ENCODE peak calls at places on chromosomes 2 and 18, in four cellular contexts. T, S, E and R are unnamed samples.

GRCh38 chr18:7814754-7815315 is 247.7 kb downstream of the PTPRM start:
- DNase-seq in T (no peak), E (no peak), S (no peak), R (no peak)

GRCh38 chr2:219642064-219642444 is 14.6 kb downstream of the SLC4A3 start:
- DNase-seq in S (no peak), E (no peak), T (peak), R (no peak)

GRCh38 chr18:36314754-36315153 is 17.2 kb downstream of the FHOD3 start:
- DNase-seq in S (no peak), E (peak), T (no peak), R (no peak)

GRCh38 chr2:127359520-127359919 is 28.3 kb downstream of the MAP3K2 start:
- DNase-seq in E (no peak), T (no peak), S (no peak), R (no peak)

GRCh38 chr2:10977003-10977402 is 65.3 kb downstream of the KCNF1 start:
- DNase-seq in T (no peak), S (no peak), E (no peak), R (no peak)

GRCh38 chr2:238202326-238203103 is 980 bp downstream of the ILKAP start:
- DNase-seq in S (no peak), T (no peak), E (no peak), R (no peak)

GRCh38 chr2:226558418-226558817 is 241.2 kb downstream of the IRS1 start:
- DNase-seq in E (no peak), S (no peak), T (peak), R (no peak)

GRCh38 chr2:136023416-136023815 is 38.0 kb upstream of the DARS1 start:
- DNase-seq in S (no peak), T (no peak), E (no peak), R (no peak)

GRCh38 chr2:189393440-189394111 is 47.7 kb upstream of the WDR75 start:
- DNase-seq in S (no peak), T (no peak), E (peak), R (no peak)

GRCh38 chr2:238444242-238444641 is 17.5 kb downstream of the ASB1 start:
- DNase-seq in T (no peak), S (no peak), E (no peak), R (no peak)

GRCh38 chr2:236352761-236353593 is 88.8 kb upstream of the ASB18 start:
- DNase-seq in E (no peak), T (no peak), S (peak), R (no peak)

GRCh38 chr18:11008544-11008943 is 140.8 kb downstream of the PIEZO2 start:
- DNase-seq in T (no peak), E (no peak), S (no peak), R (no peak)

GRCh38 chr2:74871414-74871813 is 37.5 kb downstream of the HK2 start:
- DNase-seq in T (no peak), S (no peak), E (no peak), R (no peak)

GRCh38 chr2:26640331-26640745 is 828 bp downstream of the CIB4 start:
- DNase-seq in E (no peak), S (peak), T (no peak), R (peak)

GRCh38 chr18:65133610-65134009 is 617.2 kb upstream of the CDH7 start:
- DNase-seq in T (no peak), S (no peak), E (no peak), R (no peak)

GRCh38 chr2:66925128-66925527 is 472.0 kb upstream of the ETAA1 start:
- DNase-seq in E (no peak), S (no peak), T (no peak), R (no peak)

GRCh38 chr2:214019229-214019972 is 391.5 kb upstream of the VWC2L start:
- DNase-seq in T (peak), S (peak), E (peak), R (peak)

DNA sequence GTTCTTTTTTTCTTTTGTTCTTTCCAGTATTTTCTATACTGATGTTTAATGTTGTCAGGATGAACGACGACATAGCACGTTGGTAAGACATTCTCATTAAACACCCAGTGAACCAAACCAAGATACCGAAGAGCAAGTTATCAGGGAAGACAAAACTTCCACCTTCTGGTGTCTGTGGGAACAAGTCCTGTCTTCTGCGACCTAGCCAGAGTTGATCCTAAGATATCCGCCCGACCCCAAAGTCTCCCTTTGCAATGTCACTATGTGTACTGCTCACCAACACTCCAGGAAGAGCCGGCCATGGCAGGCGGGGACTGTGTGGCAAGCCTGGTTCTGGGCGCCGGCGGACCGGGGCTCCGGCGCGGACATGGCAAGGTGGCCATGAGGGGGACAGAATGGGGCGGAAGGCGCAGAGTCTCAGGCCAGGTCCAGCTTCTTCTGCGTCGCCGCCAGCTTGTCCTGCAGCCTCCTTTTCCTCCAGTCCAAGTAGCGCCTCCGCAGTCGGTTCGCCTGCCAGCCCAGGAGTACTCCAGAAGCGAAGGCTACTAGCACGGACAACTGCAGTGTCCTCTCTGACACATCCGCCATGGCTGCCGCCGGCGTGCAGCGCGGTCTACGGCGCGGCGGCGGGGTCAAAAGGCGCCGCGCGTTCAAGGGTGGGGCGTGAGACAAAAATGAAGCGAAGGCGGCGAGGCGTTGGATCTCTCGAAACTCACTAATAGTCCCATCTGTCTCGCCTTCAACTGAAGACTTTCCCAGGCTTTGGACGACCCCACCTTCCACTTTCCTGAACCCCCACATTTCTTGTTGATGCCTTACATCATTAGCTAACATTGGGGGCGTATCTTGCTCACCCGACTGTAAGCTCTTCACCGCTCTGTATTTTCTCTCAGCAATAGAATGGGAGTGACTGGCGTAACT is at the start of gene MTLN:
- DNase-seq in S (peak), E (no peak), T (peak), R (peak)
- H3K27ac ChIP-seq in S (peak), E (peak), T (peak), R (peak)

DNA sequence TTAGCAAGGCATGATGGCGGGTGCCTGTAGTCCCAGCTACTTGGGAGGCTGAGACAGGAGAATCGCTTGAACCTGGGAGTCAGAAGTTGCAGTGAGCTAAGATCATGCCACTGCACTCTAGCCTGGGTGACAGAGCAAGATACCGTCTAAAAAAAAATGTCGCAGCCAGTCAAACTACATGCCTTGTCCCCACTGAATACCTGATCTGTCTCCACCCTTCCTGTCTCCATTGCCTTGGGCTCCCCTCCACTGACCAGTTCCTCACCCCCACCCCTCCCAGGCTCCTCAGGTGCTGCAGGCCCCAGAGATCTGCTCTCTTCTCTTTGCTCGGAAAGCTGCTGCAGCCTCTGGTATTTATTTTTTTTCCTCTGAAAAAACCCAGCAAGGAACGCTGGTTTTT is 4.3 kb downstream of the PSD4 start:
- DNase-seq in E (no peak), S (no peak), T (no peak), R (no peak)
- H3K4me3 ChIP-seq in E (no peak), S (no peak), T (no peak), R (no peak)

GRCh38 chr2:72147971-72148369 is 308 bp upstream of the CYP26B1 start:
- DNase-seq in T (peak), S (peak), E (no peak), R (peak)
- H3K27ac ChIP-seq in T (no peak), S (peak), E (no peak), R (no peak)

GRCh38 chr2:44937688-44938240 is 3.7 kb upstream of the SIX3 start:
- DNase-seq in T (no peak), E (no peak), S (no peak), R (no peak)
- H3K4me3 ChIP-seq in T (peak), E (no peak), S (peak), R (no peak)

GRCh38 chr2:38156262-38156835 is 80.4 kb upstream of the CYP1B1 start:
- DNase-seq in E (no peak), S (no peak), T (no peak), R (no peak)
- H3K27ac ChIP-seq in E (no peak), S (no peak), T (peak), R (no peak)

DNA sequence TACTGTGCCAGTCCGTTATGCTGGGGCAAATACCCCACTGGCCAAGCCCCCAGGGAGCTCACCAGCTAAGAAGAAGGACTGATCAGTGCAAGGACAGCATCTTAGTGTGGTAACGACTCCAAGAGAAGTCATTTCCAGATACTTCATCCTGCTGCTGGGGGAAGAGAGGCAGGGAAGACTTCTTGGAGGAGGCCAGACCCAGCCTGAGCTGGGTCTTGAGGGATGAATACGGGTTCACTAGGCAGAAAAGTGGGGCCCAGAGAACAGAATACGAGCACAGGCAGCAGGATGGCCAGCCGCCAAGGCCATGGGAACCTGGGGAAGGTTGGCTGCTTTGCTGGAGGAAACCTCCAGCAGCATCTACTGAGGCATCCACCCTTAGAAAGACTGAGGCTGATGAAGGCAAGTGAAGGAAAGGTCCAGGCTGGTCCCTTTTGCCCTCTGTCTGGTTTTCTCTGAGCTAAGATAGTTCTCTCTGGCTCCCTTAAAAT is 84.1 kb downstream of the GLI2 start:
- DNase-seq in E (no peak), T (no peak), S (no peak), R (no peak)
- H3K4me3 ChIP-seq in E (peak), T (no peak), S (no peak), R (no peak)

GRCh38 chr2:12708508-12709206 is 8.1 kb upstream of the TRIB2 start:
- DNase-seq in E (no peak), S (no peak), T (no peak), R (no peak)
- H3K27ac ChIP-seq in E (no peak), S (no peak), T (no peak), R (no peak)

GRCh38 chr18:56283346-56283745 is 355.0 kb downstream of the TXNL1 start:
- DNase-seq in S (no peak), E (no peak), T (no peak), R (no peak)
- H3K4me3 ChIP-seq in S (no peak), E (no peak), T (no peak), R (no peak)

GRCh38 chr18:23424616-23425015 is 28.5 kb upstream of the RIOK3 start:
- DNase-seq in T (no peak), S (no peak), E (no peak), R (no peak)

GRCh38 chr18:23428821-23429220 is 24.3 kb upstream of the RIOK3 start:
- DNase-seq in S (no peak), E (no peak), T (no peak), R (no peak)

GRCh38 chr18:23421277-23421676 is 31.8 kb upstream of the RIOK3 start:
- DNase-seq in T (no peak), E (no peak), S (no peak), R (no peak)

DNA sequence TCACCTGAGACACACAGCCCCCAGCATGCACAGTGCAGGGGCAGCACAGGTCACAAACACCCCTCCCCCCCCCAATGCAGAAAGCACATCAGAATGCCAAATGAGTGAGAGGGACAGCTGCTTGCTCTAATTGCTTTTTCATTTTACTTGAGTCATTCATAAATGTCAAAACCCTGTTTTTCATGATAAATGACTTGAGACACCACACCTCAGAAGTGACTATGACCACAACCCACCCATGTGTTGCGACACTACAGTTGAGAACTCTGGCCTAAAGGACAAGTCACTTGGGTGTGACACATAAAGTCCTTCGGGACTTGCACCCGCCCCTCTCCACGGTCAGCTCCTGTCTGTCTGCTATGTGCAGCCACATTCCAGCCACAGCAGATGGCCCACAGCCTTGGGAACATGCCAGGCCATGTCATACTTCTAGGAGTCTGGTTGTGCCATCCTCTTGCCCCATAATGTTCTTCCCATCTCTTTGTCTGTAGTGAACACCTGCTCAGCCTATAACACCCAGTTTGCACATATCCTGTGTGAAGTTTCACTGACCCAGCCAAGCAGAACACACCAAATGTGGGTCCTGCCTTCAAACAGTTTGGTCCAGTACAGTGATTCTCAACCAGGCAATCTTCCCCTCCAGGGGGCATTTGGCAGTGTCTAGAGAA is 30.2 kb upstream of the RIOK3 start:
- DNase-seq in E (no peak), S (no peak), T (no peak), R (peak)
- H3K27ac ChIP-seq in E (no peak), S (no peak), T (no peak), R (no peak)